ENCODE peak calls at places on chromosomes 7 and 10, in five cellular contexts. L, E, Q, A and S are unnamed samples.

GRCh38 chr10:15802375-15802949 is 57.8 kb downstream of the MINDY3 start:
- DNase-seq in L (no peak), E (no peak), Q (no peak), A (no peak), S (no peak)

GRCh38 chr7:5630670-5631069 is 150.8 kb downstream of the RNF216 start:
- DNase-seq in L (no peak), E (peak; percentile 45), Q (no peak), A (peak; percentile 21), S (no peak)

GRCh38 chr10:132142396-132143161 is 44.2 kb upstream of the DPYSL4 start:
- DNase-seq in L (peak; percentile 7), E (peak; percentile 57), Q (peak; percentile 83), A (peak; percentile 28), S (peak; percentile 28)

GRCh38 chr10:44398747-44399477 is 14.0 kb upstream of the CXCL12 start:
- DNase-seq in L (no peak), E (no peak), Q (no peak), A (no peak), S (no peak)

GRCh38 chr10:119489572-119490326 is 52.8 kb downstream of the RGS10 start:
- DNase-seq in L (peak; percentile 25), E (peak; percentile 75), Q (peak; percentile 79), A (peak; percentile 53), S (peak; percentile 54)

GRCh38 chr7:158023157-158023556 is 564.5 kb downstream of the PTPRN2 start:
- DNase-seq in L (no peak), E (no peak), Q (no peak), A (no peak), S (no peak)

GRCh38 chr10:123986736-123987135 is 95.1 kb upstream of the CPXM2 start:
- DNase-seq in L (no peak), E (no peak), Q (no peak), A (no peak), S (no peak)

GRCh38 chr7:149245244-149245643 is 5.8 kb downstream of the ZNF212 start:
- DNase-seq in L (peak; percentile 20), E (no peak), Q (no peak), A (no peak), S (no peak)

GRCh38 chr10:19048479-19048878 is at the start of gene MALRD1:
- DNase-seq in L (no peak), E (no peak), Q (no peak), A (no peak), S (no peak)

GRCh38 chr7:45567713-45568112 is 6.5 kb upstream of the ADCY1 start:
- DNase-seq in L (no peak), E (no peak), Q (no peak), A (no peak), S (no peak)

GRCh38 chr7:27329917-27330316 is 87.3 kb downstream of the EVX1 start:
- DNase-seq in L (no peak), E (no peak), Q (no peak), A (no peak), S (no peak)

GRCh38 chr10:129272171-129272570 is 194.9 kb upstream of the MGMT start:
- DNase-seq in L (peak; percentile 12), E (no peak), Q (no peak), A (no peak), S (no peak)

GRCh38 chr7:68235937-68236336 is 1239.3 kb downstream of the TYW1 start:
- DNase-seq in L (no peak), E (no peak), Q (no peak), A (no peak), S (no peak)

GRCh38 chr7:66629222-66629658 is 559 bp downstream of the KCTD7 start:
- DNase-seq in L (no peak), E (no peak), Q (no peak), A (no peak), S (no peak)

GRCh38 chr10:75294031-75294437 is 58.3 kb upstream of the COMTD1 start:
- DNase-seq in L (no peak), E (no peak), Q (no peak), A (no peak), S (no peak)

GRCh38 chr7:146414373-146414772 is 297.8 kb downstream of the CNTNAP2 start:
- DNase-seq in L (no peak), E (no peak), Q (no peak), A (no peak), S (no peak)

GRCh38 chr7:131383417-131383816 is 55.7 kb downstream of the MKLN1 start:
- DNase-seq in L (peak; percentile 11), E (no peak), Q (no peak), A (no peak), S (no peak)

GRCh38 chr7:118861581-118861980 is 637.1 kb downstream of the ANKRD7 start:
- DNase-seq in L (no peak), E (no peak), Q (no peak), A (no peak), S (no peak)

GRCh38 chr10:6445671-6446278 is 134.3 kb downstream of the PRKCQ start:
- DNase-seq in L (peak; percentile 25), E (peak; percentile 49), Q (peak; percentile 58), A (peak; percentile 24), S (peak; percentile 51)

GRCh38 chr7:29377718-29378117 is 183.1 kb downstream of the CHN2 start:
- DNase-seq in L (no peak), E (no peak), Q (no peak), A (no peak), S (no peak)

GRCh38 chr10:117492504-117492903 is 50.0 kb upstream of the EMX2 start:
- DNase-seq in L (no peak), E (no peak), Q (no peak), A (no peak), S (no peak)

GRCh38 chr7:22601812-22602568 is 102.0 kb upstream of the STEAP1B start:
- DNase-seq in L (peak; percentile 69), E (no peak), Q (no peak), A (no peak), S (no peak)

GRCh38 chr10:121442086-121442485 is 156.2 kb downstream of the FGFR2 start:
- DNase-seq in L (no peak), E (no peak), Q (no peak), A (no peak), S (no peak)

GRCh38 chr7:69246758-69247157 is 351.5 kb upstream of the AUTS2 start:
- DNase-seq in L (no peak), E (no peak), Q (no peak), A (no peak), S (peak; percentile 70)

GRCh38 chr10:33412261-33413092 is 78.0 kb upstream of the NRP1 start:
- DNase-seq in L (peak; percentile 0), E (no peak), Q (no peak), A (no peak), S (no peak)

GRCh38 chr10:110032801-110033723 is 25.3 kb downstream of the ADD3 start:
- DNase-seq in L (peak; percentile 16), E (no peak), Q (no peak), A (no peak), S (no peak)

GRCh38 chr10:121696854-121697253 is 98.6 kb upstream of the FGFR2 start:
- DNase-seq in L (peak; percentile 6), E (no peak), Q (peak; percentile 25), A (no peak), S (peak; percentile 25)

GRCh38 chr7:118239014-118239413 is 14.5 kb downstream of the ANKRD7 start:
- DNase-seq in L (no peak), E (no peak), Q (no peak), A (no peak), S (no peak)

GRCh38 chr10:6464862-6465430 is 115.1 kb downstream of the PRKCQ start:
- DNase-seq in L (no peak), E (no peak), Q (no peak), A (no peak), S (no peak)

GRCh38 chr7:29890251-29890650 is 83.9 kb downstream of the WIPF3 start:
- DNase-seq in L (no peak), E (no peak), Q (no peak), A (no peak), S (no peak)

GRCh38 chr10:61967298-61967697 is 65.8 kb downstream of the ARID5B start:
- DNase-seq in L (no peak), E (no peak), Q (no peak), A (no peak), S (no peak)

GRCh38 chr7:143391462-143392404 is 10.6 kb downstream of the ZYX start:
- DNase-seq in L (peak; percentile 90), E (no peak), Q (no peak), A (no peak), S (no peak)

GRCh38 chr7:86926732-86927131 is 132.7 kb downstream of the ELAPOR2 start:
- DNase-seq in L (peak; percentile 61), E (peak; percentile 50), Q (peak; percentile 19), A (peak; percentile 43), S (peak; percentile 47)

GRCh38 chr10:92969151-92969550 is 91.4 kb upstream of the CYP26C1 start:
- DNase-seq in L (peak; percentile 25), E (no peak), Q (no peak), A (no peak), S (no peak)

GRCh38 chr7:128867842-128868623 is 5.4 kb downstream of the ATP6V1F start:
- DNase-seq in L (no peak), E (no peak), Q (no peak), A (no peak), S (no peak)